ENCODE peak calls at places on chromosomes 2 and 18, in five cellular contexts. One of them, this sample, is unnamed.

GRCh38 chr2:20766798-20767644 is 55.9 kb downstream of the LDAH start:
- DNase-seq in GM04503: no peak
- DNase-seq in LoVo: no peak
- DNase-seq in A549: no peak
- DNase-seq in substantia nigra: no peak
- DNase-seq in this sample: no peak

GRCh38 chr18:321839-322467 is 54.1 kb upstream of the THOC1 start:
- DNase-seq in GM04503: no peak
- DNase-seq in A549: no peak
- DNase-seq in LoVo: no peak
- DNase-seq in substantia nigra: no peak
- DNase-seq in this sample: no peak

GRCh38 chr18:39589496-39589895 is 2023.9 kb upstream of the CELF4 start:
- DNase-seq in A549: no peak
- DNase-seq in GM04503: no peak
- DNase-seq in LoVo: no peak
- DNase-seq in substantia nigra: no peak
- DNase-seq in this sample: no peak

GRCh38 chr2:20052872-20053281 is 1.4 kb upstream of the LAPTM4A start:
- DNase-seq in LoVo: peak
- DNase-seq in GM04503: no peak
- DNase-seq in A549: peak
- DNase-seq in substantia nigra: no peak
- DNase-seq in this sample: peak

GRCh38 chr2:112923237-112923966 is 12.4 kb downstream of the IL37 start:
- DNase-seq in LoVo: no peak
- DNase-seq in GM04503: no peak
- DNase-seq in substantia nigra: no peak
- DNase-seq in A549: no peak
- DNase-seq in this sample: no peak

GRCh38 chr2:176130153-176130916 is 830 bp downstream of the HOXD8 start:
- DNase-seq in LoVo: peak
- DNase-seq in substantia nigra: no peak
- DNase-seq in GM04503: no peak
- DNase-seq in A549: peak
- DNase-seq in this sample: no peak

GRCh38 chr2:41900299-41900698 is 147.5 kb upstream of the PKDCC start:
- DNase-seq in LoVo: no peak
- DNase-seq in GM04503: peak
- DNase-seq in substantia nigra: no peak
- DNase-seq in A549: no peak
- DNase-seq in this sample: no peak

GRCh38 chr2:189074496-189074895 is 100.3 kb downstream of the COL3A1 start:
- DNase-seq in LoVo: no peak
- DNase-seq in substantia nigra: no peak
- DNase-seq in GM04503: no peak
- DNase-seq in A549: no peak
- DNase-seq in this sample: no peak

GRCh38 chr2:217077841-217078407 is 218.1 kb upstream of the TNP1 start:
- DNase-seq in LoVo: no peak
- DNase-seq in substantia nigra: no peak
- DNase-seq in GM04503: no peak
- DNase-seq in A549: no peak
- DNase-seq in this sample: no peak

GRCh38 chr18:24535831-24536230 is 75.4 kb downstream of the HRH4 start:
- DNase-seq in GM04503: no peak
- DNase-seq in substantia nigra: no peak
- DNase-seq in LoVo: no peak
- DNase-seq in A549: no peak
- DNase-seq in this sample: no peak

GRCh38 chr18:48816554-48816953 is 134.2 kb downstream of the SMAD7 start:
- DNase-seq in substantia nigra: no peak
- DNase-seq in A549: no peak
- DNase-seq in GM04503: no peak
- DNase-seq in LoVo: no peak
- DNase-seq in this sample: no peak

GRCh38 chr2:64049633-64050220 is 30.5 kb upstream of the VPS54 start:
- DNase-seq in LoVo: peak
- DNase-seq in GM04503: peak
- DNase-seq in A549: peak
- DNase-seq in substantia nigra: peak
- DNase-seq in this sample: peak

GRCh38 chr2:112712903-112713584 is 7.8 kb upstream of the NT5DC4 start:
- DNase-seq in substantia nigra: no peak
- DNase-seq in LoVo: no peak
- DNase-seq in A549: no peak
- DNase-seq in GM04503: peak
- DNase-seq in this sample: no peak

GRCh38 chr2:95525294-95526035 is 40.9 kb upstream of the TRIM43B start:
- DNase-seq in LoVo: no peak
- DNase-seq in GM04503: no peak
- DNase-seq in substantia nigra: peak
- DNase-seq in A549: no peak
- DNase-seq in this sample: no peak

GRCh38 chr2:43880471-43880870 is 41.7 kb downstream of the ABCG8 start:
- DNase-seq in GM04503: no peak
- DNase-seq in substantia nigra: no peak
- DNase-seq in A549: no peak
- DNase-seq in LoVo: no peak
- DNase-seq in this sample: no peak

GRCh38 chr2:233979748-233980147 is 62.6 kb downstream of the TRPM8 start:
- DNase-seq in A549: no peak
- DNase-seq in GM04503: no peak
- DNase-seq in LoVo: no peak
- DNase-seq in substantia nigra: no peak
- DNase-seq in this sample: no peak

GRCh38 chr2:127453392-127454171 is 35.4 kb downstream of the PROC start:
- DNase-seq in GM04503: no peak
- DNase-seq in LoVo: no peak
- DNase-seq in A549: no peak
- DNase-seq in substantia nigra: no peak
- DNase-seq in this sample: no peak

GRCh38 chr18:63111549-63112402 is 207.8 kb downstream of the BCL2 start:
- DNase-seq in substantia nigra: no peak
- DNase-seq in LoVo: no peak
- DNase-seq in GM04503: no peak
- DNase-seq in A549: no peak
- DNase-seq in this sample: no peak

GRCh38 chr2:40279001-40279400 is 172.9 kb downstream of the SLC8A1 start:
- DNase-seq in GM04503: no peak
- DNase-seq in substantia nigra: no peak
- DNase-seq in A549: no peak
- DNase-seq in LoVo: no peak
- DNase-seq in this sample: no peak

GRCh38 chr18:58180738-58181353 is 136.8 kb downstream of the NEDD4L start:
- DNase-seq in A549: peak
- DNase-seq in substantia nigra: no peak
- DNase-seq in LoVo: peak
- DNase-seq in GM04503: no peak
- DNase-seq in this sample: no peak

GRCh38 chr18:62988467-62988866 is 273.1 kb downstream of the PHLPP1 start:
- DNase-seq in LoVo: no peak
- DNase-seq in GM04503: no peak
- DNase-seq in A549: no peak
- DNase-seq in substantia nigra: no peak
- DNase-seq in this sample: no peak

GRCh38 chr2:8515390-8515761 is 166.5 kb upstream of the ID2 start:
- DNase-seq in GM04503: no peak
- DNase-seq in substantia nigra: no peak
- DNase-seq in A549: no peak
- DNase-seq in LoVo: no peak
- DNase-seq in this sample: no peak

GRCh38 chr2:210128961-210129360 is 42.2 kb downstream of the KANSL1L start:
- DNase-seq in A549: no peak
- DNase-seq in LoVo: peak
- DNase-seq in substantia nigra: no peak
- DNase-seq in GM04503: no peak
- DNase-seq in this sample: no peak

GRCh38 chr2:241267249-241268067 is 48.0 kb downstream of the HDLBP start:
- DNase-seq in A549: no peak
- DNase-seq in LoVo: no peak
- DNase-seq in substantia nigra: no peak
- DNase-seq in GM04503: no peak
- DNase-seq in this sample: no peak

GRCh38 chr2:185780890-185781289 is 42.3 kb downstream of the FSIP2 start:
- DNase-seq in LoVo: no peak
- DNase-seq in substantia nigra: no peak
- DNase-seq in A549: no peak
- DNase-seq in GM04503: no peak
- DNase-seq in this sample: no peak

GRCh38 chr2:48112911-48113687 is 206.8 kb upstream of the FBXO11 start:
- DNase-seq in GM04503: no peak
- DNase-seq in A549: no peak
- DNase-seq in LoVo: no peak
- DNase-seq in substantia nigra: no peak
- DNase-seq in this sample: no peak

GRCh38 chr2:233165895-233166661 is 85.4 kb upstream of the ATG16L1 start:
- DNase-seq in GM04503: no peak
- DNase-seq in LoVo: peak
- DNase-seq in substantia nigra: no peak
- DNase-seq in A549: peak
- DNase-seq in this sample: no peak

GRCh38 chr18:62606106-62606505 is 83.3 kb downstream of the ZCCHC2 start:
- DNase-seq in LoVo: no peak
- DNase-seq in A549: no peak
- DNase-seq in substantia nigra: no peak
- DNase-seq in GM04503: no peak
- DNase-seq in this sample: no peak

GRCh38 chr2:43142921-43143438 is 83.4 kb downstream of the ZFP36L2 start:
- DNase-seq in substantia nigra: no peak
- DNase-seq in GM04503: no peak
- DNase-seq in LoVo: no peak
- DNase-seq in A549: no peak
- DNase-seq in this sample: no peak

GRCh38 chr2:112138143-112139032 is at the start of gene FBLN7:
- DNase-seq in substantia nigra: no peak
- DNase-seq in LoVo: no peak
- DNase-seq in A549: no peak
- DNase-seq in GM04503: no peak
- DNase-seq in this sample: no peak

GRCh38 chr2:184304006-184304405 is 294.3 kb upstream of the ZNF804A start:
- DNase-seq in A549: no peak
- DNase-seq in substantia nigra: no peak
- DNase-seq in GM04503: no peak
- DNase-seq in LoVo: no peak
- DNase-seq in this sample: no peak

GRCh38 chr18:56217406-56217805 is 421.0 kb downstream of the TXNL1 start:
- DNase-seq in GM04503: no peak
- DNase-seq in substantia nigra: no peak
- DNase-seq in LoVo: no peak
- DNase-seq in A549: no peak
- DNase-seq in this sample: no peak

GRCh38 chr2:161379740-161380139 is 36.4 kb upstream of the TBR1 start:
- DNase-seq in LoVo: no peak
- DNase-seq in substantia nigra: no peak
- DNase-seq in GM04503: no peak
- DNase-seq in A549: no peak
- DNase-seq in this sample: no peak

GRCh38 chr2:191927991-191928390 is 81.1 kb upstream of the CAVIN2 start:
- DNase-seq in A549: no peak
- DNase-seq in substantia nigra: no peak
- DNase-seq in GM04503: peak
- DNase-seq in LoVo: no peak
- DNase-seq in this sample: peak

GRCh38 chr2:183059561-183059960 is 19.0 kb upstream of the DUSP19 start:
- DNase-seq in A549: peak
- DNase-seq in LoVo: peak
- DNase-seq in substantia nigra: no peak
- DNase-seq in GM04503: peak
- DNase-seq in this sample: no peak